ENCODE peak calls at places on chromosomes 12 and 14, in nine cellular contexts. U, Z, Y, T, D, S, B, H and N are unnamed samples.

GRCh38 chr12:113097716-113098427 is 37.7 kb downstream of the RASAL1 start:
- DNase-seq in D (no peak), Z (no peak), H (no peak), U (no peak), S (no peak), B (no peak), T (no peak), Y (no peak), N (no peak)

GRCh38 chr14:23351681-23352505 is 794 bp downstream of the SLC22A17 start:
- DNase-seq in B (no peak), D (peak), S (no peak), T (no peak), H (no peak), Z (no peak), Y (no peak), U (no peak), N (peak)

GRCh38 chr12:541676-542289 is 82.0 kb downstream of the B4GALNT3 start:
- DNase-seq in T (no peak), D (no peak), Y (no peak), U (no peak), S (no peak), Z (no peak), H (no peak), B (no peak), N (no peak)

GRCh38 chr14:104016873-104017650 is 68.4 kb upstream of the ASPG start:
- DNase-seq in Z (no peak), T (no peak), H (no peak), Y (no peak), B (no peak), D (no peak), S (no peak), U (no peak), N (no peak)

GRCh38 chr12:84069079-84069661 is 843.4 kb downstream of the SLC6A15 start:
- DNase-seq in D (no peak), T (no peak), Y (no peak), H (no peak), U (no peak), S (no peak), Z (no peak), B (no peak), N (no peak)

GRCh38 chr14:85060116-85060515 is 469.8 kb upstream of the FLRT2 start:
- DNase-seq in S (no peak), U (no peak), D (no peak), T (no peak), B (no peak), Z (no peak), H (no peak), Y (no peak), N (no peak)

GRCh38 chr14:22200977-22201605 is 387.9 kb downstream of the DAD1 start:
- DNase-seq in B (no peak), U (peak), S (no peak), Y (peak), H (no peak), T (no peak), Z (no peak), D (no peak), N (no peak)

GRCh38 chr12:52903285-52903854 is 1.5 kb downstream of the KRT8 start:
- DNase-seq in T (peak), D (peak), H (peak), S (no peak), B (peak), Z (peak), U (no peak), Y (no peak), N (no peak)

GRCh38 chr14:24093901-24094838 is at the start of gene PCK2:
- DNase-seq in H (peak), Y (peak), Z (peak), U (peak), T (peak), S (peak), B (peak), D (peak), N (no peak)

GRCh38 chr12:14422516-14423230 is 57.2 kb downstream of the ATF7IP start:
- DNase-seq in D (no peak), B (no peak), H (no peak), T (no peak), S (no peak), U (no peak), Z (no peak), Y (no peak), N (no peak)

GRCh38 chr14:37024166-37024565 is 148.2 kb downstream of the SLC25A21 start:
- DNase-seq in B (no peak), D (no peak), S (no peak), T (no peak), Y (no peak), Z (no peak), H (no peak), U (no peak), N (no peak)

GRCh38 chr12:120041386-120042231 is 52.6 kb downstream of the BICDL1 start:
- DNase-seq in U (no peak), B (no peak), T (no peak), Z (no peak), H (no peak), S (no peak), D (no peak), Y (no peak), N (no peak)

GRCh38 chr12:98592825-98593322 is 612 bp upstream of the SLC25A3 start:
- DNase-seq in Z (no peak), T (no peak), H (no peak), D (no peak), U (no peak), S (no peak), B (no peak), Y (peak), N (no peak)

GRCh38 chr12:19744760-19745218 is 305.5 kb downstream of the AEBP2 start:
- DNase-seq in Y (no peak), S (no peak), B (no peak), H (no peak), Z (no peak), U (no peak), D (no peak), T (no peak), N (no peak)

GRCh38 chr14:64324461-64325255 is 30.5 kb upstream of the ESR2 start:
- DNase-seq in S (no peak), T (no peak), B (no peak), H (no peak), Y (no peak), Z (no peak), D (no peak), U (no peak), N (no peak)

GRCh38 chr14:87901652-87902051 is 91.3 kb downstream of the GALC start:
- DNase-seq in B (no peak), T (no peak), Z (no peak), H (no peak), S (no peak), U (no peak), D (no peak), Y (no peak), N (no peak)

GRCh38 chr12:43884683-43885410 is 49.0 kb downstream of the TMEM117 start:
- DNase-seq in U (no peak), Z (peak), D (no peak), Y (no peak), S (no peak), H (no peak), B (no peak), T (no peak), N (no peak)

GRCh38 chr12:68294246-68294645 is 37.9 kb downstream of the MDM1 start:
- DNase-seq in D (no peak), Z (no peak), U (no peak), H (no peak), S (no peak), T (no peak), Y (no peak), B (no peak), N (no peak)

GRCh38 chr12:27814411-27814810 is 34.4 kb upstream of the MANSC4 start:
- DNase-seq in H (no peak), T (no peak), D (no peak), Z (no peak), B (no peak), Y (no peak), S (no peak), U (no peak), N (no peak)

GRCh38 chr14:52015411-52016030 is 26.2 kb downstream of the RTRAF start:
- DNase-seq in Z (no peak), Y (peak), H (no peak), B (no peak), S (no peak), U (peak), D (no peak), T (peak), N (no peak)

GRCh38 chr12:124498178-124498869 is 69.1 kb downstream of the NCOR2 start:
- DNase-seq in D (no peak), U (no peak), Z (no peak), Y (peak), T (no peak), H (no peak), S (no peak), B (no peak), N (no peak)

GRCh38 chr14:92516966-92517350 is 3.4 kb downstream of the RIN3 start:
- DNase-seq in S (no peak), B (no peak), T (no peak), D (no peak), U (no peak), Z (no peak), H (no peak), Y (no peak), N (no peak)

GRCh38 chr12:24822121-24822899 is 126.6 kb downstream of the BCAT1 start:
- DNase-seq in U (no peak), T (no peak), D (no peak), B (no peak), Z (no peak), Y (no peak), S (no peak), H (no peak), N (no peak)

GRCh38 chr12:69569236-69569635 is 16.0 kb upstream of the CCT2 start:
- DNase-seq in B (no peak), H (no peak), S (no peak), T (no peak), Y (no peak), U (no peak), Z (no peak), D (no peak), N (no peak)

GRCh38 chr14:29222671-29223268 is 456.2 kb downstream of the FOXG1 start:
- DNase-seq in B (no peak), U (no peak), Z (no peak), S (no peak), T (no peak), H (no peak), D (no peak), Y (peak), N (no peak)

GRCh38 chr12:121048442-121048841 is 9.4 kb upstream of the OASL start:
- DNase-seq in H (no peak), Y (no peak), Z (no peak), D (no peak), T (no peak), U (no peak), B (no peak), S (no peak), N (no peak)

GRCh38 chr14:89702151-89702936 is 252.2 kb downstream of the EFCAB11 start:
- DNase-seq in U (no peak), H (no peak), S (no peak), T (no peak), Z (no peak), Y (no peak), D (no peak), B (no peak), N (no peak)

GRCh38 chr14:32939254-32940065 is 781 bp downstream of the NPAS3 start:
- DNase-seq in T (peak), H (no peak), S (peak), Z (peak), Y (no peak), D (peak), U (no peak), B (peak), N (no peak)

GRCh38 chr14:81033841-81034240 is 78.4 kb downstream of the TSHR start:
- DNase-seq in T (no peak), B (no peak), Y (peak), D (no peak), H (no peak), Z (no peak), S (no peak), U (no peak), N (no peak)

GRCh38 chr12:50200507-50201273 is 33.5 kb upstream of the CERS5 start:
- DNase-seq in H (no peak), T (no peak), D (no peak), U (no peak), S (no peak), Z (no peak), B (no peak), Y (no peak), N (no peak)

GRCh38 chr12:45912774-45913173 is 77.6 kb downstream of the SCAF11 start:
- DNase-seq in B (no peak), T (no peak), Y (no peak), Z (no peak), H (no peak), U (no peak), S (no peak), D (no peak), N (no peak)

GRCh38 chr12:123139926-123140674 is 10.8 kb downstream of the PITPNM2 start:
- DNase-seq in D (no peak), H (no peak), U (no peak), B (no peak), Z (no peak), T (no peak), S (peak), Y (no peak), N (peak)

GRCh38 chr14:102840801-102841528 is 63.7 kb downstream of the TRAF3 start:
- DNase-seq in T (no peak), D (no peak), U (no peak), H (no peak), Y (peak), S (no peak), B (no peak), Z (no peak), N (no peak)

GRCh38 chr12:8742501-8742900 is 44.7 kb downstream of the RIMKLB start:
- DNase-seq in U (no peak), T (no peak), H (no peak), Z (no peak), B (no peak), S (no peak), D (no peak), Y (no peak), N (no peak)

GRCh38 chr14:105413542-105413886 is 6.1 kb upstream of the MTA1 start:
- DNase-seq in Y (no peak), H (no peak), U (no peak), D (no peak), S (no peak), B (no peak), Z (no peak), T (no peak), N (no peak)

GRCh38 chr12:60415361-60415760 is 819.5 kb downstream of the SLC16A7 start:
- DNase-seq in S (no peak), H (no peak), T (no peak), U (no peak), Z (no peak), B (no peak), Y (no peak), D (no peak), N (no peak)

GRCh38 chr12:6952121-6952859 is 1.1 kb downstream of the PTPN6 start:
- DNase-seq in S (peak), D (no peak), Y (no peak), H (no peak), Z (no peak), U (no peak), B (no peak), T (no peak), N (no peak)

GRCh38 chr12:6952860-6953416 is 1.8 kb downstream of the PTPN6 start:
- DNase-seq in B (no peak), D (no peak), H (no peak), Y (no peak), Z (no peak), U (no peak), S (no peak), T (no peak), N (no peak)

GRCh38 chr12:6950401-6950801 is 755 bp upstream of the PTPN6 start:
- DNase-seq in S (no peak), Z (no peak), T (no peak), Y (no peak), H (no peak), U (no peak), B (no peak), D (no peak), N (no peak)

GRCh38 chr12:6951551-6952120 is 480 bp downstream of the PTPN6 start:
- DNase-seq in T (no peak), D (no peak), B (no peak), H (no peak), U (no peak), Z (no peak), Y (no peak), S (no peak), N (no peak)

DNA sequence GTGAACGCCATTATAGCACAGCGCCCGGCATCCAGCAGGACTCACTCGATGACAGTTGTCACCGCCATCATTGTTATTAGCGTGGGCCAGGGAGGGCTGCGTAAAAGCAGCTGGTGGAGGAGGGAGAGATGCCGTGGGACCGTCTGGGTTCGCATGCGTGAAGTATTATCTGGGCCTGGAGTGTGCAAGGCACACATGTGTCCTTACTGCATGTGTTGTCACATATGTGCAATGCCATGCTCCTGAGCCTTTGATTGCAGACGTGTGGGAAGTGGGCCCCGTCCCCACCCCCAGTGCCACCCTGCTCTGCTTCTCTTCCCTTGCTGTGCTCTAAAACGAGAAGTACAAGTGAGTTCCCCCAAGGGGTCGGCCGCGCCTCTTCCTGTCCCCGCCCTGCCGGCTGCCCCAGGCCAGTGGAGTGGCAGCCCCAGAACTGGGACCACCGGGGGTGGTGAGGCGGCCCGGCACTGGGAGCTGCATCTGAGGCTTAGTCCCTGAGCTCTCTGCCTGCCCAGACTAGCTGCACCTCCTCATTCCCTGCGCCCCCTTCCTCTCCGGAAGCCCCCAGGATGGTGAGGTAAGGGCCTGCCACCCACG is at the start of gene PTPN6:
- DNase-seq in U (no peak), S (peak), Z (no peak), B (no peak), D (peak), T (peak), H (no peak), Y (peak), N (no peak)
- TF ChIP-seq POLR2AphosphoS5 in U (no peak), S (no peak), Z (no peak), B (no peak), D (peak), T (peak), H (peak), Y (peak), N (no peak)

GRCh38 chr14:61625171-61625570 is 70.1 kb upstream of the HIF1A start:
- DNase-seq in S (no peak), T (no peak), H (no peak), U (no peak), B (no peak), Z (no peak), D (no peak), Y (no peak), N (no peak)
- TF ChIP-seq POLR2AphosphoS5 in S (no peak), T (no peak), H (no peak), U (no peak), B (no peak), Z (no peak), D (no peak), Y (no peak), N (no peak)

GRCh38 chr14:44403194-44403593 is 103.9 kb downstream of the FSCB start:
- DNase-seq in S (no peak), Z (no peak), B (no peak), Y (no peak), T (no peak), H (no peak), U (no peak), D (no peak), N (no peak)
- TF ChIP-seq POLR2AphosphoS5 in S (no peak), Z (no peak), B (no peak), Y (no peak), T (no peak), H (no peak), U (no peak), D (no peak), N (no peak)

GRCh38 chr14:73612339-73613045 is at the start of gene ACOT6:
- DNase-seq in U (peak), D (peak), T (peak), H (peak), B (peak), S (peak), Z (peak), Y (peak), N (no peak)
- TF ChIP-seq POLR2AphosphoS5 in U (no peak), D (no peak), T (peak), H (no peak), B (no peak), S (no peak), Z (peak), Y (no peak), N (no peak)

DNA sequence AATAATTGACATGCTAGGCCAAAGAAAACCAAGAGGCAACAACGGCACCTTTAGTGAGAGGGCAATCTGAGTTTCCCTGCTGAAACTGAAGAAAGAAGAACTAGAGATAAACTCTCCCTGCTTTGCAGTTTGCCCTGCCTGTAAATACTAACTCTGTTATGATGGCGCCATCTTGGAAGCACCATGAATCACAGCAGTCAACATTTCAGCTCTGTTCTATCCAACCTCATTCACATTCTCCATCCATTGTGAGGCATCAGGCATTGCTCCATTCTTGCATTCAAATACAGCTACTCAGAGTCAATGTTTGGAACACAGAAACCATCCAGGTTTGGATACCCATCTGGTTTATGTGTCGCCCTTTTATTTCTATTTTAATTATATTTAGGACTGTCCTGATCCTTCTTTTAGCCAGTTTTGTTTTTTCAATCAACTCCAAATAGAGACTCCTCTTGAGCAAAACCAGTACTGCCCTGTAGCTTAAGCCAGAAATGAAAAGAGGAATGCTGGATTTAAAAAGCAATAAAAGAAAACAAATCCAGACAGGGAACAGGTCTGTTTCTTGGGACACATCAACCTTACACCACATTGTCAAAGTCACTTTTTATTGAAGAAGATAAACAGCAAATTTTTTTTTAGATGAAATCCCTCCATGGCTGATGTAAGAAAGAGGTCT is 33.4 kb upstream of the PPM1A start:
- DNase-seq in Y (no peak), Z (no peak), U (no peak), D (no peak), T (no peak), S (no peak), B (no peak), H (no peak), N (no peak)
- TF ChIP-seq POLR2AphosphoS5 in Y (no peak), Z (no peak), U (no peak), D (no peak), T (peak), S (no peak), B (no peak), H (no peak), N (no peak)

GRCh38 chr14:101133068-101133467 is 229.5 kb upstream of the RTL1 start:
- DNase-seq in D (peak), B (no peak), Z (peak), Y (no peak), U (no peak), T (no peak), S (peak), H (no peak), N (no peak)

GRCh38 chr14:101134851-101135486 is 231.4 kb upstream of the RTL1 start:
- DNase-seq in T (peak), S (peak), H (no peak), Y (no peak), B (no peak), Z (peak), U (no peak), D (no peak), N (peak)

GRCh38 chr14:101134161-101134631 is 230.7 kb upstream of the RTL1 start:
- DNase-seq in H (no peak), D (peak), U (no peak), Z (peak), T (no peak), Y (no peak), S (no peak), B (no peak), N (no peak)

GRCh38 chr14:101135796-101136742 is 232.5 kb upstream of the RTL1 start:
- DNase-seq in T (peak), B (no peak), D (no peak), Z (no peak), U (no peak), H (no peak), Y (no peak), S (peak), N (peak)

DNA sequence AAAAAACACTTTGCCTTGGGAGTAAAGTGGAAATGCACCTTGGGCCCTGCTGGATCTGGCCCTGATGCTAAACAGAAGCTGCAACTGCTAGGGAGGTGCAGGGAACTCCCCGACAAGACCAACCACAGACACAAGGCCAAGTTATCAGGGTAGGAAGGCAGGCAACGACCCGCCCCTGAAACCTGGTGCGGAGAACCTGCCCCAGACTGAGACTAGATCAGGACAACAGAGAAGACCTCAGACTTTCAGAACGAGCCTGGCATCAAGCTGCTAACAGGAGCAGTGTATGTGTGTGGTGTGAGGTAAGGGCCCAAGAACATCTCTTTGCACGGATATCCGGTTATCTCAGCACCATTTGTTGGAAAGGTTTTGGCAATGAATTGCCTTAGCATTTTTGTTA is 233.7 kb upstream of the RTL1 start:
- DNase-seq in D (no peak), U (no peak), S (peak), B (no peak), Z (peak), Y (no peak), T (no peak), H (no peak), N (no peak)
- TF ChIP-seq POLR2AphosphoS5 in D (no peak), U (no peak), S (no peak), B (no peak), Z (no peak), Y (no peak), T (no peak), H (no peak), N (no peak)

GRCh38 chr12:2722806-2723205 is 72.0 kb upstream of the FKBP4 start:
- DNase-seq in Z (no peak), Y (no peak), U (no peak), H (no peak), D (no peak), B (no peak), S (no peak), T (peak), N (no peak)
- TF ChIP-seq POLR2AphosphoS5 in Z (no peak), Y (no peak), U (no peak), H (no peak), D (no peak), B (no peak), S (no peak), T (no peak), N (no peak)